ENCODE peak calls at places on chromosome 17, in five cellular contexts. J is mammary epithelial cell; W is AG10803; K is CD8-positive, alpha-beta T cell; P is A549. G is an unnamed sample.

GRCh38 chr17:15106540-15106939 is 158.6 kb downstream of the PMP22 start:
- DNase-seq in J (peak; percentile 60), W (peak; percentile 25), K (no peak), P (peak; percentile 52), G (no peak)

GRCh38 chr17:17119533-17119932 is 77.3 kb downstream of the MPRIP start:
- DNase-seq in J (peak; percentile 64), W (peak; percentile 50), K (peak; percentile 40), P (peak; percentile 34), G (peak; percentile 31)

GRCh38 chr17:17437461-17437860 is 39.3 kb upstream of the MED9 start:
- DNase-seq in J (no peak), W (no peak), K (no peak), P (peak; percentile 41), G (no peak)

GRCh38 chr17:8041249-8041928 is 2.5 kb downstream of the ALOX15B start:
- DNase-seq in J (peak; percentile 84), W (peak; percentile 75), K (peak; percentile 24), P (peak; percentile 81), G (peak; percentile 96)

GRCh38 chr17:49527927-49528651 is 33.0 kb downstream of the NGFR start:
- DNase-seq in J (no peak), W (no peak), K (no peak), P (no peak), G (no peak)

GRCh38 chr17:61179316-61179715 is 220.3 kb upstream of the TBX2 start:
- DNase-seq in J (no peak), W (no peak), K (no peak), P (no peak), G (no peak)

GRCh38 chr17:75850928-75851692 is 4.0 kb downstream of the WBP2 start:
- DNase-seq in J (peak; percentile 18), W (no peak), K (no peak), P (no peak), G (no peak)

GRCh38 chr17:33750943-33751701 is 458.0 kb upstream of the ASIC2 start:
- DNase-seq in J (peak; percentile 28), W (peak; percentile 55), K (peak; percentile 41), P (peak; percentile 57), G (peak; percentile 70)

GRCh38 chr17:9472541-9472940 is 103.1 kb downstream of the STX8 start:
- DNase-seq in J (no peak), W (peak; percentile 39), K (no peak), P (no peak), G (peak; percentile 4)

GRCh38 chr17:79841369-79842135 is 2.3 kb upstream of the CBX4 start:
- DNase-seq in J (no peak), W (no peak), K (no peak), P (no peak), G (no peak)

GRCh38 chr17:79009397-79010303 is at the start of gene CANT1:
- DNase-seq in J (peak; percentile 73), W (peak; percentile 84), K (peak; percentile 80), P (peak; percentile 87), G (peak; percentile 84)

GRCh38 chr17:61383689-61384201 is 15.9 kb upstream of the TBX2 start:
- DNase-seq in J (no peak), W (peak; percentile 75), K (no peak), P (no peak), G (peak; percentile 54)

GRCh38 chr17:4998666-4999428 is 1.1 kb downstream of the KIF1C start:
- DNase-seq in J (no peak), W (no peak), K (no peak), P (no peak), G (no peak)

GRCh38 chr17:39536468-39536867 is 71.3 kb downstream of the NEUROD2 start:
- DNase-seq in J (no peak), W (no peak), K (no peak), P (no peak), G (no peak)

GRCh38 chr17:20995164-20995872 is 47.5 kb downstream of the USP22 start:
- DNase-seq in J (no peak), W (no peak), K (no peak), P (no peak), G (no peak)

GRCh38 chr17:72342582-72343527 is 222.0 kb downstream of the SOX9 start:
- DNase-seq in J (no peak), W (peak; percentile 28), K (no peak), P (no peak), G (peak; percentile 37)

GRCh38 chr17:383771-384621 is 31.4 kb upstream of the RPH3AL start:
- DNase-seq in J (no peak), W (no peak), K (no peak), P (no peak), G (no peak)

GRCh38 chr17:76384987-76385891 is 830 bp downstream of the SPHK1 start:
- DNase-seq in J (peak; percentile 84), W (peak; percentile 69), K (peak; percentile 10), P (peak; percentile 68), G (peak; percentile 91)

GRCh38 chr17:27339198-27339835 is 45.4 kb downstream of the WSB1 start:
- DNase-seq in J (no peak), W (no peak), K (no peak), P (no peak), G (no peak)

GRCh38 chr17:56810286-56810781 is 23.4 kb downstream of the C17orf67 start:
- DNase-seq in J (no peak), W (no peak), K (no peak), P (no peak), G (no peak)

GRCh38 chr17:55763856-55764255 is 13.0 kb downstream of the PCTP start:
- DNase-seq in J (no peak), W (no peak), K (no peak), P (no peak), G (peak; percentile 85)

GRCh38 chr17:35664685-35665084 is 66.8 kb upstream of the RASL10B start:
- DNase-seq in J (no peak), W (no peak), K (no peak), P (no peak), G (no peak)

GRCh38 chr17:35655303-35655702 is 68.2 kb downstream of the AP2B1 start:
- DNase-seq in J (no peak), W (no peak), K (no peak), P (no peak), G (no peak)

GRCh38 chr17:35665662-35666061 is 65.8 kb upstream of the RASL10B start:
- DNase-seq in J (no peak), W (no peak), K (no peak), P (no peak), G (no peak)

GRCh38 chr17:35666070-35666469 is 65.4 kb upstream of the RASL10B start:
- DNase-seq in J (no peak), W (peak; percentile 10), K (no peak), P (no peak), G (peak; percentile 19)

GRCh38 chr17:35660902-35661301 is 70.5 kb upstream of the RASL10B start:
- DNase-seq in J (no peak), W (no peak), K (no peak), P (no peak), G (no peak)
- TF ChIP-seq CTCF in J (no peak), W (no peak), K (no peak), P (no peak), G (no peak)

GRCh38 chr17:62705781-62706597 is 78.5 kb downstream of the MRC2 start:
- DNase-seq in J (peak; percentile 50), W (peak; percentile 33), K (no peak), P (no peak), G (peak; percentile 41)
- H3K4me3 ChIP-seq in J (peak overlapping the region; percentile 79), W (peak overlapping the region; percentile 67), K (no peak overlapping the region), P (no peak overlapping the region), G (no peak overlapping the region)

GRCh38 chr17:58329035-58329807 is 626 bp upstream of the TSPOAP1 start:
- DNase-seq in J (no peak), W (no peak), K (peak; percentile 56), P (no peak), G (no peak)
- TF ChIP-seq CTCF in J (peak; percentile 20), W (peak; percentile 29), K (peak; percentile 84), P (peak; percentile 36), G (peak; percentile 2)

GRCh38 chr17:45170976-45171337 is 9.3 kb downstream of the HEXIM2 start:
- DNase-seq in J (peak; percentile 99), W (peak; percentile 94), K (no peak), P (peak; percentile 93), G (peak; percentile 93)
- H3K4me3 ChIP-seq in J (peak overlapping the region; percentile 40), W (peak overlapping the region; percentile 65), K (no peak overlapping the region), P (peak overlapping the region; percentile 6), G (peak overlapping the region; percentile 17)

DNA sequence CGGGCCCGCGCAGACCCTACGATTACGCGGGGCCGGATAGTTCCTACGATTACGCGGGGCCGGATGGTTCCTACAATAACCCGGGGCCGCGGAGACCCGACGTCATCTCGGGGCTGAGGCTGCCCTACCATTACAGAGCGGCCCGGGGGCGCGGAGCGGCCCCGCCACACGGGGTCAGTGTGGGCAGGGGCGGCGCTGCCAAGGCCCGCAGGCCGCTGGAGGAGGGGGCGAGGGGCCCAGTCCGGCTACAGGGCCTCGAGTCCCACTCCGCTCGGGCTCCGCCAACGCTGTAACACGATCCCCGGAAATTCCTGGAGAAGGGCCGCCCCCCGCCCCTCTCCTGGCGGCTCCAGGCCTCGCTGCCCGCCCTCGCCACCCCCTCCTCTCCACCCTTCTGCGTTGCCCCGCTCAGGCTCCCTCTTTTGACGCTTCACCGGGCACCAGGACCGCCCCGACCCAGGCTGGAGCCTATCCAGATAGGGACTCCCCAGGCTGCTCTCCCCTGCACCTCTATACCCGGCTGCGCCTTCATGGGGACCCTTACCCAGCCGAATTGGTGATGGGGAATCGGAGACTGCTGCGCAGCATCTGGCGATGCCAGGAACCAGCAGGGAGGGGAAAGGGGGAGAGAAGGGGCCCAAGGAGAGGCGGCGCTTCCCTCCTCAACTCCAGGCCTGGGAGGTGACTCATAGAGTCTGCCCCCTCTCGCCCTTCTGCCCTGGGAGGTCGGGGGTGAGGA is at the start of gene RAB34:
- DNase-seq in J (peak; percentile 73), W (peak; percentile 88), K (no peak), P (peak; percentile 90), G (peak; percentile 95)
- TF ChIP-seq CTCF in J (peak; percentile 41), W (peak; percentile 24), K (no peak), P (peak; percentile 55), G (no peak)

GRCh38 chr17:81402530-81402941 is 7.3 kb downstream of the BAHCC1 start:
- DNase-seq in J (no peak), W (no peak), K (no peak), P (no peak), G (no peak)
- H3K4me3 ChIP-seq in J (no peak overlapping the region), W (peak overlapping the region; percentile 33), K (no peak overlapping the region), P (no peak overlapping the region), G (no peak overlapping the region)

DNA sequence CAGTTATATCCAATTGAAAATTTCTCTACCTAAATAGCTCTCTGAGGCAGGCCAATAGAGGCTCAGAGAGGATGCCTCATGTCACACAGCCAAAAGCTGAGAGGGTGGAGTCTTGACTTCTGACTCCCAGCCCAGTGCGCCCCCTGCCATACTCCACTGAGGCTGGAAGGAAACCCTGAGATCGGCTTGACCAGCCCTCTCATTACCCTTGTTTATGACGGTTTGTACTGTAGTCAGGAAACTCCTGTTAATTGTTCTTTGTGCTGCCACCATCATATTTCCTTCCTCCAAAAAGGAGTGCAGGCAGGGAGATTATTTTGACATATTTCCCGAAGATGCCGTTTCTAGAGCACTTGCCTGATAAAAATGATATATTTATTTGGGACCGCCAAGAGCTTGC is 107.9 kb downstream of the AIPL1 start:
- DNase-seq in J (no peak), W (no peak), K (no peak), P (no peak), G (no peak)
- TF ChIP-seq CTCF in J (no peak), W (no peak), K (no peak), P (no peak), G (no peak)